ENCODE peak calls at places on chromosomes 6 and 20, in five cellular contexts. S, H, I, T and A are unnamed samples. For H3K36me3, the result is how much of the 10 kb centered on the place peaks cover.

GRCh38 chr20:64230461-64231145 is 24.9 kb upstream of the PCMTD2 start:
- DNase-seq in T (no peak), S (no peak), I (no peak), H (no peak), A (no peak)

GRCh38 chr20:24755411-24755922 is 193.6 kb upstream of the CST7 start:
- DNase-seq in I (no peak), T (no peak), H (no peak), S (peak), A (peak)

GRCh38 chr20:19628570-19629134 is 129.4 kb upstream of the RIN2 start:
- DNase-seq in T (peak), S (peak), H (peak), I (peak), A (peak)

GRCh38 chr6:22906091-22906549 is 336.8 kb downstream of the HDGFL1 start:
- DNase-seq in T (peak), I (peak), S (no peak), H (peak), A (peak)

GRCh38 chr6:79028641-79029314 is 49.3 kb downstream of the PHIP start:
- DNase-seq in H (no peak), I (no peak), S (no peak), T (no peak), A (no peak)

GRCh38 chr6:169624785-169625184 is 77.0 kb downstream of the WDR27 start:
- DNase-seq in T (no peak), H (no peak), S (no peak), I (peak), A (no peak)

GRCh38 chr20:62133051-62133845 is 9.9 kb downstream of the PSMA7 start:
- DNase-seq in S (no peak), I (no peak), T (no peak), H (no peak), A (no peak)

GRCh38 chr20:46652699-46653098 is 1.4 kb upstream of the SLC13A3 start:
- DNase-seq in H (no peak), I (no peak), T (no peak), S (no peak), A (no peak)

GRCh38 chr6:118894425-118895240 is 681 bp downstream of the ASF1A start:
- DNase-seq in H (peak), S (peak), T (peak), I (peak), A (peak)

GRCh38 chr20:32636278-32636677 is 37.5 kb downstream of the C20orf203 start:
- DNase-seq in H (no peak), I (no peak), S (peak), T (peak), A (no peak)

GRCh38 chr6:111024661-111025060 is 42.8 kb downstream of the RPF2 start:
- DNase-seq in T (no peak), S (no peak), I (no peak), H (no peak), A (no peak)

GRCh38 chr6:128672023-128672422 is 151.6 kb upstream of the PTPRK start:
- DNase-seq in H (no peak), I (no peak), S (no peak), T (no peak), A (no peak)

GRCh38 chr6:33710296-33711121 is 991 bp downstream of the UQCC2 start:
- DNase-seq in I (peak), T (no peak), H (peak), S (no peak), A (no peak)

GRCh38 chr20:33645421-33645820 is 16.7 kb upstream of the C20orf144 start:
- DNase-seq in S (no peak), T (no peak), H (no peak), I (no peak), A (no peak)

GRCh38 chr6:24358219-24358821 is 461 bp upstream of the DCDC2 start:
- DNase-seq in H (no peak), I (no peak), S (no peak), T (no peak), A (no peak)

GRCh38 chr6:148935705-148936306 is 189.0 kb downstream of the UST start:
- DNase-seq in S (no peak), H (no peak), T (peak), I (no peak), A (no peak)

GRCh38 chr20:39877792-39878191 is 811.2 kb downstream of the MAFB start:
- DNase-seq in S (no peak), T (no peak), I (no peak), H (no peak), A (no peak)

GRCh38 chr6:151916680-151917164 is 109.2 kb downstream of the ESR1 start:
- DNase-seq in I (no peak), S (peak), H (no peak), T (no peak), A (no peak)

GRCh38 chr6:136334465-136334846 is 44.8 kb upstream of the BCLAF1 start:
- DNase-seq in S (no peak), T (no peak), I (no peak), H (no peak), A (no peak)

GRCh38 chr20:31543966-31544598 is 29.8 kb downstream of the HM13 start:
- DNase-seq in S (peak), T (no peak), I (no peak), H (peak), A (no peak)

GRCh38 chr6:33782561-33782960 is 6.4 kb downstream of the LEMD2 start:
- DNase-seq in S (no peak), H (no peak), I (no peak), T (no peak), A (no peak)

GRCh38 chr6:54817236-54817635 is 29.3 kb upstream of the FAM83B start:
- DNase-seq in S (no peak), I (no peak), T (no peak), H (no peak), A (no peak)

GRCh38 chr6:21590345-21590744 is 3.2 kb upstream of the SOX4 start:
- DNase-seq in T (no peak), H (no peak), I (no peak), S (no peak), A (no peak)

GRCh38 chr6:21587182-21587924 is 6.2 kb upstream of the SOX4 start:
- DNase-seq in S (peak), I (peak), T (peak), H (peak), A (peak)

GRCh38 chr6:21587925-21588811 is 5.4 kb upstream of the SOX4 start:
- DNase-seq in H (peak), S (peak), I (peak), T (peak), A (peak)

GRCh38 chr6:21586760-21587181 is 6.8 kb upstream of the SOX4 start:
- DNase-seq in S (no peak), T (no peak), H (no peak), I (no peak), A (peak)

GRCh38 chr6:21588812-21589811 is 4.4 kb upstream of the SOX4 start:
- DNase-seq in I (peak), T (peak), S (peak), H (peak), A (peak)
- H3K4me3 ChIP-seq in I (peak), T (peak), S (peak), H (peak), A (peak)

DNA sequence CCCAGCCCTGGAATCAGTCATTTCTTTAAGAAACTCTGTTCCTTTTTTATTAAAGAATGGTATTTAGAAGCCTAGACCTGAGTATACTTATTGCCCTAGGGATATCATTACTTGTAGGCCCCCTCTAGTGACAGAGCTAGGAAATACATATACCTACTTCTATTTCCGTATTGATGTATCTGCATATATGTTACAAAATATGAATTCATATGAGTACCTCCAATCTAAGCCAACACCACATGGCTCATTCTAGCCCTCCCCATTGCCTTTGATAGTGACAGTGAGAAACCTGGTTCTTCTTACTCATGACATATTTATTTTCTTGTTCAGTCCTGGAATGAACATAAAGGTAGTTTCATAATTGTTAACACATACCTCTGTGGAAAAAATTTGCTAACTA is 137.2 kb downstream of the FARS2 start:
- DNase-seq in I (no peak), T (peak), H (peak), S (no peak), A (peak)
- H3K36me3 ChIP-seq in I (under half), T (under half), H (under half), S (under half), A (under half)

GRCh38 chr6:156917213-156917612 is 140.0 kb downstream of the ARID1B start:
- DNase-seq in H (peak), T (no peak), S (no peak), I (no peak), A (no peak)

GRCh38 chr6:156914171-156914570 is 137.0 kb downstream of the ARID1B start:
- DNase-seq in H (no peak), I (no peak), T (no peak), S (no peak), A (no peak)

GRCh38 chr6:156919370-156919769 is 142.2 kb downstream of the ARID1B start:
- DNase-seq in I (no peak), T (no peak), S (no peak), H (no peak), A (no peak)

GRCh38 chr6:156918647-156919046 is 141.5 kb downstream of the ARID1B start:
- DNase-seq in S (no peak), H (no peak), T (no peak), I (no peak), A (no peak)

DNA sequence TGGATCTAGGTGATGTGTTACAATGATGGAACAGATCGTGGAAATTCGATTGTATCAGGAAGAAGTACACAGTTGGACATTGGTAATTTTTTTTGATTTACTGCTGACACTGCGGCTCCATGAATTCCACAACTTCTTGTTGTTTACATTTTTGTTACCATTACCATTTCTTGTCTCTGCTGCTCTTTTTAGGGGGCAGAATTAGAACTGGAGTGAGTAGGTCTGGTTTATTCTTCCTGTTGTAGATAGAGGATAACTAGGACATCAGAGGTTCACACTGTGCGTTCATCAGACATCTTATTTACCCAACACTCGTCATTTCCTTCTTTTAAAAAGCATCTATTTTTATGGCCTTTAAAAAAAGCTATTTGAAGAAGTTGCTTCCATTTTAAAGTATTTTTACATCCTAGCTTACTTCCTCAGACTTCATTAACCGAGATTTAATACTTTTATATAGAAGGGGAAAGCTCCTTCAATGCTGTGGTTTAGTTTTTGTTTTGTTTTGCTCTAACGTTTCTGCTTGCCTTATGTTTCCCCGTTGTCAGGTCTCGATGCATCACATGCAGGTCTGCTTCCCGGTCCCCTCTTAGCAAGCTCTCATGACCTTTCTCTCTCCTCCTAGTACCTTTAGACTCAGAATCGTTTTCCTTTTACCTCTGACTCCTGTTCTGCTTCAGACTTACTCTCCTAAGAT is 139.1 kb downstream of the ARID1B start:
- DNase-seq in T (no peak), I (no peak), H (no peak), S (no peak), A (no peak)
- H3K4me3 ChIP-seq in T (no peak), I (no peak), H (no peak), S (no peak), A (no peak)

DNA sequence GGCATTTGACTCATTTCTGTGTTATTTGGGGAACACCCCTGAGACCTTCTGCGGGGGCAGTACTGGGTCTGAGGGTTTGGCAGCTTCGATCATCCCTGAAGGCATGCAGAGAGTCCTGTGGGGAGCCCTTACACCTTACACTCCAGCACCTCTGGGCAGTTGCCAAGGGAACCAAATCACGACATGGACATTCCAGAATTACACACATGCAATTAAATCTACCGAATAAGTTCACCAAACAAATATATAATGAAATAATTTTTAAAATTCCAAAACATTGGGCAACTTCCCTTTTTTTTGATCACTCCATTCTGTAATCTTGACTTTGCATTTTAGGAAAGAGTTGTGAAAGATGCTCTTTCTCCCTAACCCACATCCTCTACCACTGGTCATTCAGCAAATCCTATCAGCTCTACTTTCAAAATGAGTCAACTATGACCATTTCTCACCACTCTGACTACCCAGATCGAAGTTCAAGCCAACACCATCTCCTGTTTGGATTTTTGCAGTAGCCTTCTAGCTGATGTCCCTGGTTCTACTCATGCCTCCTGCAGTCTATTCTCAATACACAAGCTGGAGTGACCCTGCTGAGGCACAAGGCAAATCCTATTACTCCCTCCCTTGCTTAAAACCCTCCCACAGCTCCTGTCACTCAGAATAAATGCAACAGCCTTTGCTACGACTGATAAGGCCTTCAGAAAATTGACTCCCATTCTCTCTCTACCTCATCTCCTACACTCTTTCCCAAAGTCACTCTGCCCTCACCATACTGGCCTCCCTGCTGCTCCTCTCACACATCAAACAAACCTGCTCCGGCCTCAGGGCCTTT is 533.3 kb downstream of the HACE1 start:
- DNase-seq in T (no peak), H (peak), S (no peak), I (peak), A (no peak)
- H3K36me3 ChIP-seq in T (under half), H (under half), S (under half), I (under half), A (under half)

GRCh38 chr20:49169547-49169946 is 18.6 kb downstream of the STAU1 start:
- DNase-seq in I (no peak), S (no peak), H (no peak), T (no peak), A (no peak)

GRCh38 chr20:49163696-49164095 is 24.4 kb downstream of the STAU1 start:
- DNase-seq in H (no peak), S (no peak), T (no peak), I (no peak), A (no peak)

GRCh38 chr20:49165611-49166010 is 22.5 kb downstream of the STAU1 start:
- DNase-seq in S (no peak), T (no peak), I (no peak), H (no peak), A (no peak)

GRCh38 chr20:49167811-49168507 is 20.2 kb downstream of the STAU1 start:
- DNase-seq in I (no peak), S (no peak), T (no peak), H (no peak), A (no peak)

GRCh38 chr20:49166534-49167449 is 21.3 kb downstream of the STAU1 start:
- DNase-seq in T (no peak), H (no peak), I (no peak), S (no peak), A (peak)
- H3K4me3 ChIP-seq in T (no peak), H (no peak), I (no peak), S (no peak), A (no peak)

GRCh38 chr6:4513561-4513960 is 262.6 kb upstream of the CDYL start:
- DNase-seq in S (no peak), I (no peak), T (no peak), H (peak), A (no peak)
- H3K36me3 ChIP-seq in S (under half), I (under half), T (under half), H (under half), A (under half)

DNA sequence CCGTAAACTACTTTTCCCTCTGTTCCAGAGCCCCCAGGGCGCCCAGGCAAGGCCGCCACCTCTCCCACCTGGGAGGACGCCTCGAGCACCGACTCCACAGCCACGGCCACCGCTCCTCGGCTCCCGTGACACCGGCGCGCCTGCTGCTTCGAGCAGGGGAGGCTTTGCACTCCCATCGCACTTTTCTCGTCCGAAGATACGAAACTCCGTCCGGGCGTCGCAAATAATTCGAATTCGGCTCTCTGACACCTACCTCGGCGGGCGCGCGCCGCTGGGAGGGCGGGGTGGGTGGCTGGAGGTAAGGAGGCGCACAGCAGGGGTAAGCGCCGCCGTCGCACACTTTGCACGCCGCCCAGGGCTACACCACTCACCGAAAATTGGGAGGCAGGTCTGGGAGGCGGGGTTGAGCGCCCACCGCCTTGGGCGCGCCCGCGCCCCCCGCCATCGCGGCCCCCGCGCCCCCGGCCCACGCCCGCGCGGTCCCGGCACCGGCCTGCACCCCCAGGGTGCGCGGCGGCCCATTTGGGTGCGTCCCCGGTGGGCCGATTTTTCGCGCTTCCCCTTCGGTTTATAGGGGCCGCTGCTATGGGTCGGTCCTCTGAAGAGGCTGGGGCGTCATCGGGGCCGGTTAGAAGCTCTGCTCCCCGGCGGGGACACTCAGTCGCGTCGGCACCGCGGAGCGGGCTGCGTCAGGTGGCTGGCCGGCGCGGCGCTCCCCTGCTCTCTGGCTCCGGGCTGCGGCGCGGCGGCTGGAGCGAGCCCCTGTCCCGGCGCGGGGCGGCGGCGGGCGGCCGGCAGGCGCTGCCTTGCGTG is 36.2 kb downstream of the GNAS start:
- DNase-seq in I (peak), T (peak), H (peak), S (peak), A (peak)
- H3K4me3 ChIP-seq in I (peak), T (peak), H (peak), S (peak), A (peak)

DNA sequence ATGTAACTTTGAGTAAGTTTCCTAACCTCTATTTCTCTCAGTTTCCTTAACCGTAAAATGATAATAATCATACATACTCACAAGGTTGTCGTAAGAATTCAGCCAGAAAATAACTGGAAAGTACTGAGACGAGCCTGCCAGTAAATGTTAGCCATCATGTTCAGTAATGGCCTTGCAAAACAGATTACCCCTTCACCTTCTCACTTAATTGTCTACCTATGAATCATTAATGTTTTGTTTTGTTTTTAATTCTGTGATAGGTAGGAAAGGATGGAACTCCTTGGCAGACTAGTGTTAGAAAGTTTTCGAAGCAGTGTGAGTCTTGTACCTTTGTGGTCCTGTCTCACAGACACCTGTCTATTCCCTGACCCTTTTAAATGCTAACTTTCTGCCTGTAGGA is 50.6 kb downstream of the MAPK14 start:
- DNase-seq in T (no peak), S (no peak), I (no peak), H (no peak), A (no peak)
- H3K36me3 ChIP-seq in T (under half), S (half or more), I (under half), H (under half), A (under half)

DNA sequence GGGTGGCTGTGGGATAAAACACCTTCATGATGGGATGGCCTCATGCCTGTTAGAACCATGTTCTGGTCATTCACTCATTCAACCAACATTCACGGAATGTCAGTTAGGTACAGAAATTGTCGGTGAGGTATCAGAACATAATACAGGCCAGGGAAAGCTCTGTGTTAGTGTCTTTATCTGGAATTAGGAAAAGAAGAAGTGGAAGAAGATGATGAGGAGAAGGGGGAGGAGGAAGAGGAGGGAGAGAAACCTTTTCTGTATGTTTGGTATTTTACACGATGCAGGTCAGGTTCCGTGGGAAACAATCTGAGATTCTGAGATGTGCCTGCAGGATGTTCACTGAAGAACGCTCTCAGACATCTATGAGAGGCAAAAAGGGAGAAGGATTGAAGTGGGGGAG is 5.6 kb downstream of the ADTRP start:
- DNase-seq in T (no peak), H (no peak), S (no peak), I (no peak), A (no peak)
- H3K4me3 ChIP-seq in T (no peak), H (no peak), S (no peak), I (no peak), A (no peak)